ENCODE peak calls at places on chromosome 12, in seven cellular contexts. One of them, this sample, is unnamed.

GRCh38 chr12:62963642-62964041 is 28.7 kb upstream of the PPM1H start:
- DNase-seq in cardiac fibroblast: no peak
- DNase-seq in GM12865: no peak
- DNase-seq in AG09309: no peak
- DNase-seq in A549: no peak
- DNase-seq in astrocyte of the cerebellum: no peak
- DNase-seq in WERI-Rb-1: no peak
- DNase-seq in this sample: no peak

GRCh38 chr12:107400686-107401447 is 284.7 kb upstream of the PWP1 start:
- DNase-seq in AG09309: peak
- DNase-seq in WERI-Rb-1: no peak
- DNase-seq in A549: peak
- DNase-seq in cardiac fibroblast: peak
- DNase-seq in GM12865: no peak
- DNase-seq in astrocyte of the cerebellum: peak
- DNase-seq in this sample: no peak

GRCh38 chr12:26226629-26227375 is 31.4 kb downstream of the SSPN start:
- DNase-seq in GM12865: no peak
- DNase-seq in WERI-Rb-1: no peak
- DNase-seq in AG09309: no peak
- DNase-seq in A549: no peak
- DNase-seq in astrocyte of the cerebellum: no peak
- DNase-seq in cardiac fibroblast: no peak
- DNase-seq in this sample: peak

GRCh38 chr12:25934461-25934860 is 24.0 kb upstream of the RASSF8 start:
- DNase-seq in AG09309: no peak
- DNase-seq in astrocyte of the cerebellum: no peak
- DNase-seq in A549: no peak
- DNase-seq in cardiac fibroblast: no peak
- DNase-seq in WERI-Rb-1: no peak
- DNase-seq in GM12865: no peak
- DNase-seq in this sample: no peak

GRCh38 chr12:96166765-96167164 is 27.4 kb upstream of the ELK3 start:
- DNase-seq in WERI-Rb-1: no peak
- DNase-seq in GM12865: no peak
- DNase-seq in AG09309: no peak
- DNase-seq in cardiac fibroblast: no peak
- DNase-seq in A549: no peak
- DNase-seq in astrocyte of the cerebellum: no peak
- DNase-seq in this sample: no peak

GRCh38 chr12:42696424-42697149 is 107.0 kb upstream of the PRICKLE1 start:
- DNase-seq in GM12865: no peak
- DNase-seq in AG09309: peak
- DNase-seq in cardiac fibroblast: peak
- DNase-seq in A549: no peak
- DNase-seq in WERI-Rb-1: no peak
- DNase-seq in astrocyte of the cerebellum: peak
- DNase-seq in this sample: no peak

GRCh38 chr12:42756841-42757661 is 167.5 kb upstream of the PRICKLE1 start:
- DNase-seq in GM12865: peak
- DNase-seq in cardiac fibroblast: peak
- DNase-seq in A549: peak
- DNase-seq in WERI-Rb-1: no peak
- DNase-seq in astrocyte of the cerebellum: peak
- DNase-seq in AG09309: peak
- DNase-seq in this sample: no peak

GRCh38 chr12:109594566-109595317 is 21.1 kb downstream of the MVK start:
- DNase-seq in AG09309: no peak
- DNase-seq in A549: no peak
- DNase-seq in WERI-Rb-1: peak
- DNase-seq in GM12865: no peak
- DNase-seq in astrocyte of the cerebellum: no peak
- DNase-seq in cardiac fibroblast: no peak
- DNase-seq in this sample: no peak

GRCh38 chr12:112151766-112152541 is 26.6 kb downstream of the TRAFD1 start:
- DNase-seq in cardiac fibroblast: no peak
- DNase-seq in AG09309: no peak
- DNase-seq in A549: no peak
- DNase-seq in WERI-Rb-1: no peak
- DNase-seq in astrocyte of the cerebellum: no peak
- DNase-seq in GM12865: no peak
- DNase-seq in this sample: no peak

GRCh38 chr12:93608313-93608712 is 35.8 kb downstream of the SOCS2 start:
- DNase-seq in WERI-Rb-1: no peak
- DNase-seq in A549: no peak
- DNase-seq in GM12865: no peak
- DNase-seq in astrocyte of the cerebellum: no peak
- DNase-seq in cardiac fibroblast: no peak
- DNase-seq in AG09309: no peak
- DNase-seq in this sample: no peak

GRCh38 chr12:29350080-29350479 is 30.9 kb downstream of the ERGIC2 start:
- DNase-seq in WERI-Rb-1: no peak
- DNase-seq in astrocyte of the cerebellum: peak
- DNase-seq in A549: peak
- DNase-seq in AG09309: peak
- DNase-seq in GM12865: no peak
- DNase-seq in cardiac fibroblast: peak
- DNase-seq in this sample: no peak

GRCh38 chr12:105393586-105393985 is 63.1 kb downstream of the C12orf75 start:
- DNase-seq in WERI-Rb-1: no peak
- DNase-seq in A549: no peak
- DNase-seq in AG09309: no peak
- DNase-seq in cardiac fibroblast: peak
- DNase-seq in astrocyte of the cerebellum: no peak
- DNase-seq in GM12865: no peak
- DNase-seq in this sample: no peak

GRCh38 chr12:128660532-128661215 is 163.1 kb downstream of the SLC15A4 start:
- DNase-seq in astrocyte of the cerebellum: no peak
- DNase-seq in AG09309: no peak
- DNase-seq in A549: no peak
- DNase-seq in cardiac fibroblast: no peak
- DNase-seq in GM12865: no peak
- DNase-seq in WERI-Rb-1: no peak
- DNase-seq in this sample: no peak

GRCh38 chr12:50517456-50518048 is 12.8 kb downstream of the DIP2B start:
- DNase-seq in astrocyte of the cerebellum: no peak
- DNase-seq in A549: peak
- DNase-seq in GM12865: peak
- DNase-seq in WERI-Rb-1: no peak
- DNase-seq in cardiac fibroblast: peak
- DNase-seq in AG09309: no peak
- DNase-seq in this sample: no peak

GRCh38 chr12:131850856-131851559 is 22.8 kb downstream of the MMP17 start:
- DNase-seq in A549: peak
- DNase-seq in WERI-Rb-1: no peak
- DNase-seq in astrocyte of the cerebellum: no peak
- DNase-seq in AG09309: no peak
- DNase-seq in cardiac fibroblast: no peak
- DNase-seq in GM12865: no peak
- DNase-seq in this sample: no peak

GRCh38 chr12:115438314-115438713 is 754.3 kb upstream of the TBX3 start:
- DNase-seq in GM12865: peak
- DNase-seq in astrocyte of the cerebellum: no peak
- DNase-seq in AG09309: no peak
- DNase-seq in cardiac fibroblast: no peak
- DNase-seq in A549: no peak
- DNase-seq in WERI-Rb-1: no peak
- DNase-seq in this sample: no peak

GRCh38 chr12:114738460-114739184 is 54.6 kb upstream of the TBX3 start:
- DNase-seq in cardiac fibroblast: no peak
- DNase-seq in GM12865: no peak
- DNase-seq in A549: no peak
- DNase-seq in astrocyte of the cerebellum: no peak
- DNase-seq in AG09309: no peak
- DNase-seq in WERI-Rb-1: no peak
- DNase-seq in this sample: no peak

DNA sequence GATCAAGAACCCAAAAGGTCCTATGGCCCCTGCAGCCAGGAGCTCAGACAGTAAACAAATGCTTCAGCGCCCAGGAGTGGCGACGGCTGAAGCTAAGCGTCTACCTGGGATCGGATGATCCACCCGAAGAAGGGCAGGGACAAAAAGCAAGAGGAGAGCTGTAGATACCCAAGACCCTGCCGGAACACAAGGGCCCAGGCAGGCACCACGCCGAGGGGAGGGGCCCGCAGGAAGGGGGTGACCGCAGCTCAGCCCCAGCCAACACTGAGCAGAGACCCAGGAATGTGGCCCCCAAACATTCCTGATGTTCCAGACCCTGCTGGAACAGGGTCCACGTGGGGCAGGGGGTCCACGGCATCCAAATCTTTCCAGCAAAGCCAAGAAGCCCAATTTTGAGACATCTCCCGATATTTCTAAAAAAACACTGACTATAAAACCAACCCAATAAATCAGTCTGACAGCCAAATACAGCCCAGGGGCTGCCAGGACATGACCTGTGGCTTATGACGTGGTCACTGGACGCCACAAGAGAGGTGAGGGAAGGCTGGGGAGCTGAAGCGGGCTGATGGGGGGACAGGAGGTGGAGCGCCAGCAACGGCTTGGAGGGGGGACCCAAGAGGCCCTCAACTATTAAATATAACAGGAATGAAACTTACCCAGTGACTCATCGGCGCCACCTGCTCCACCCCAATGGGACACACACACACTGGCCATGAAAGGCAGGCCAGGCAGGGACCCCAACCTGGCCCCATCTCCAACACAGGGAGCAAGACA is 58.9 kb downstream of the NCOR2 start:
- DNase-seq in cardiac fibroblast: no peak
- DNase-seq in A549: no peak
- DNase-seq in WERI-Rb-1: peak
- DNase-seq in astrocyte of the cerebellum: no peak
- DNase-seq in AG09309: no peak
- DNase-seq in GM12865: peak
- DNase-seq in this sample: no peak
- TF ChIP-seq CTCF in cardiac fibroblast: no peak
- TF ChIP-seq CTCF in A549: peak
- TF ChIP-seq CTCF in WERI-Rb-1: peak
- TF ChIP-seq CTCF in astrocyte of the cerebellum: peak
- TF ChIP-seq CTCF in AG09309: no peak
- TF ChIP-seq CTCF in GM12865: peak
- TF ChIP-seq CTCF in this sample: no peak

GRCh38 chr12:2634481-2634880 is 160.3 kb upstream of the FKBP4 start:
- DNase-seq in cardiac fibroblast: no peak
- DNase-seq in WERI-Rb-1: no peak
- DNase-seq in AG09309: no peak
- DNase-seq in GM12865: no peak
- DNase-seq in A549: no peak
- DNase-seq in astrocyte of the cerebellum: no peak
- DNase-seq in this sample: no peak
- TF ChIP-seq CTCF in cardiac fibroblast: no peak
- TF ChIP-seq CTCF in WERI-Rb-1: no peak
- TF ChIP-seq CTCF in AG09309: no peak
- TF ChIP-seq CTCF in GM12865: no peak
- TF ChIP-seq CTCF in A549: no peak
- TF ChIP-seq CTCF in astrocyte of the cerebellum: no peak
- TF ChIP-seq CTCF in this sample: no peak

GRCh38 chr12:52307836-52308806 is 13.1 kb downstream of the KRT83 start:
- DNase-seq in astrocyte of the cerebellum: no peak
- DNase-seq in A549: peak
- DNase-seq in cardiac fibroblast: peak
- DNase-seq in WERI-Rb-1: peak
- DNase-seq in AG09309: no peak
- DNase-seq in GM12865: no peak
- DNase-seq in this sample: peak
- TF ChIP-seq CTCF in astrocyte of the cerebellum: no peak
- TF ChIP-seq CTCF in A549: no peak
- TF ChIP-seq CTCF in cardiac fibroblast: no peak
- TF ChIP-seq CTCF in WERI-Rb-1: no peak
- TF ChIP-seq CTCF in AG09309: peak
- TF ChIP-seq CTCF in GM12865: no peak
- TF ChIP-seq CTCF in this sample: no peak

DNA sequence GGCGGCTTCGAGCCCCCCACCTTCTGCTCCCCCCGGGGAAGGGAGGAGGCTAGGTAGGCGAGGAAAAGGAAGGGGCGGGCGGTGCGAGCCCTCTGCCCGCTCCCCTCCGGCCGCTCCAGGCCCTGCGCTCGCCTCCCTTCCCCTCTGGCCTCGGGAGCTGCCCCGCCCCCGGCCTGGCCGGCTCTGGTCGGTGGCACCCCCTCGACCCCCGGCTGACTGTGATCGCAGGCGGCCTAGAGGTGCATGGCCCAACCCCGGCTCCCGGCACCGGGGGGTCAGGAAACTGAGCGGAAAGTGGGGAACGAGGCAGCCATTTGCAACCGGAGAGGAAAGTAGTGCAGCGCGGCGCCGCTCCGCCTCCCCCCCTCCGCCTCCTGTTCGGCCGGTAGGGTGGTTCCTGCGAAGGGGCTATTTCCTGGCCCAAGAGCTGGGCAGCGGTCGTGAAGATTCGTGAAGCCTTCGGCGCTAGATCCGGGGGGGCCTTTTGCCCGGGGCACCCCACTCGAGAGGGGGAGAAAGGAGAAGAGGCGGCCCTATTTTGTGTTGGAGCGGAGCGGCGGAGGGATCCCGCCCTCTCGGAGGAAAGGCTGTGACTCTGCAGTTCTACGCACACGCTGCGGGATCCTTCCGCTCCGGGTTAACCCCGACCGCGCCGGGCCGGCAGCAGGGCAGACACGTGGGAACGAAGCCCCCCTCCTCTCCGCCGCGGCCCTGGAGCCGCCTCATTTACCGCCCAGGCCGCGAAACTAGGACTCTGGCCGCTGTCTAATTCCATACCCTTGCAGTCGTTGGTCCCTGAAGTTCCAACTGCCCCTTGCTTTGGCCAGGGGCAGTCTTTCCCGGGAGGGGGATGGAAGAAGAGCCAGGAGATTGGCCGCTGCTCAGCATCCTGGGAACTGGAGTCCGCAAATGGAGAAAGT is at the start of gene KMT2D:
- DNase-seq in A549: peak
- DNase-seq in cardiac fibroblast: peak
- DNase-seq in GM12865: peak
- DNase-seq in astrocyte of the cerebellum: peak
- DNase-seq in WERI-Rb-1: peak
- DNase-seq in AG09309: peak
- DNase-seq in this sample: peak
- TF ChIP-seq CTCF in A549: no peak
- TF ChIP-seq CTCF in cardiac fibroblast: peak
- TF ChIP-seq CTCF in GM12865: peak
- TF ChIP-seq CTCF in astrocyte of the cerebellum: peak
- TF ChIP-seq CTCF in WERI-Rb-1: no peak
- TF ChIP-seq CTCF in AG09309: peak
- TF ChIP-seq CTCF in this sample: no peak

DNA sequence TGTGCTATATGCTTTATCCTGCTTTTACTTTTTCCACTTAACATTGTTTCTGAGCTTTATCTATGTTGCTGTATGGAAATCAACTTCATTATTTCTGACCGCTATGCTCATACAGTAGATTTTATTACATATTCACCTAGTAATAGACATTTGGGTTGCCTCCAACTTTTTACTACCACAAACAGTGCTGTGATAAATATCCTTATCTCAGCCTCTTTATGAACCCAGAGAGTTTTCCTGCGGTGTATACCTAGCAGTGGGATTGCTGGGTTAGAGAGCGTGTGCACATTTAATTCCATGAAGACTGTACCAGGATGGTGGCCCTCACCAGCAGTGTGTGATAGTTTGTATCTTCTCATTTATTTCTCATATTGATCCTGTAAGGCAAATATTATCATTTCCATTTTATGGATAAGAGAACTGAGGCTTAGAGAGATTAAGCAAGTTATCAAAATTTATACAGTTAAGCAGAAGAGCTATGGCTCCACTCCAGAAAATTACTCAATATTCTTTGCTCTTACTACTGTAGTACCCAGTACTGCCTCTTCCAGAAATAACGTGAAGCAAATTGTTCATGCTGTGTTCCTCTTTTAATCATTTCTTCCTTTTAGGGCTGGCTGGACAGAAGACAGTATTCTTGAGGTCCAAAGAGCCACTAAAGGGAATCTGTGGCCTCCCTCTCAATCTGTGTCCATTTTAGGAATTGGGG is 26.3 kb upstream of the CISTR start:
- DNase-seq in AG09309: no peak
- DNase-seq in A549: no peak
- DNase-seq in GM12865: no peak
- DNase-seq in astrocyte of the cerebellum: no peak
- DNase-seq in cardiac fibroblast: peak
- DNase-seq in WERI-Rb-1: no peak
- DNase-seq in this sample: no peak
- TF ChIP-seq CTCF in AG09309: no peak
- TF ChIP-seq CTCF in A549: no peak
- TF ChIP-seq CTCF in GM12865: no peak
- TF ChIP-seq CTCF in astrocyte of the cerebellum: no peak
- TF ChIP-seq CTCF in cardiac fibroblast: no peak
- TF ChIP-seq CTCF in WERI-Rb-1: no peak
- TF ChIP-seq CTCF in this sample: no peak